ENCODE peak calls at places on chromosomes 6 and 20, in four cellular contexts. F is stimulated activated CD4-positive, alpha-beta T cell treated with anti-CD3 and anti-CD28 coated beads, Interleukin-15, amount 100 ng/mL, for 1 hour; C is IMR-90; O is ELR. S is an unnamed sample.

GRCh38 chr20:31666258-31667042 is 28.7 kb downstream of the COX4I2 start:
- DNase-seq in O (no peak), C (no peak), F (no peak), S (no peak)

GRCh38 chr6:89146748-89147715 is 1.2 kb downstream of the PM20D2 start:
- DNase-seq in F (no peak), C (peak; percentile 65), O (peak; percentile 81), S (no peak)

GRCh38 chr6:145836170-145836569 is 21.6 kb upstream of the FBXO30 start:
- DNase-seq in C (peak; percentile 51), F (no peak), O (peak; percentile 77), S (no peak)

GRCh38 chr20:13844296-13844695 is 59.5 kb downstream of the NDUFAF5 start:
- DNase-seq in O (no peak), C (no peak), F (no peak), S (no peak)

GRCh38 chr6:160058603-160059215 is 62.9 kb upstream of the SLC22A1 start:
- DNase-seq in F (no peak), C (no peak), O (no peak), S (no peak)

GRCh38 chr20:19628570-19629134 is 129.4 kb upstream of the RIN2 start:
- DNase-seq in C (peak; percentile 66), O (peak; percentile 68), F (no peak), S (peak; percentile 72)

GRCh38 chr6:95364016-95364604 is 213.2 kb upstream of the MANEA start:
- DNase-seq in O (peak; percentile 21), C (peak; percentile 10), F (no peak), S (peak; percentile 6)

GRCh38 chr20:38725458-38725958 is 1.2 kb downstream of the SLC32A1 start:
- DNase-seq in O (no peak), F (no peak), C (no peak), S (peak; percentile 37)

GRCh38 chr20:50052952-50053789 is 59.8 kb downstream of the UBE2V1 start:
- DNase-seq in O (no peak), C (no peak), F (no peak), S (no peak)

GRCh38 chr20:697826-698225 is 22.2 kb upstream of the SCRT2 start:
- DNase-seq in O (no peak), C (no peak), F (no peak), S (no peak)

GRCh38 chr6:70257874-70258273 is 45.0 kb downstream of the COL9A1 start:
- DNase-seq in C (no peak), F (no peak), O (no peak), S (no peak)

GRCh38 chr6:111980168-111980567 is 73.7 kb upstream of the CCN6 start:
- DNase-seq in F (no peak), O (peak; percentile 20), C (peak; percentile 73), S (no peak)

GRCh38 chr6:33851959-33852358 is 48.2 kb upstream of the MLN start:
- DNase-seq in O (peak; percentile 42), F (no peak), C (no peak), S (no peak)

GRCh38 chr20:25053207-25054132 is 4.5 kb downstream of the ACSS1 start:
- DNase-seq in F (no peak), C (peak; percentile 41), O (no peak), S (no peak)

GRCh38 chr6:96301023-96301422 is 220.6 kb upstream of the UFL1 start:
- DNase-seq in C (no peak), O (no peak), F (no peak), S (no peak)

GRCh38 chr6:107129370-107129925 is 14.1 kb upstream of the BEND3 start:
- DNase-seq in F (no peak), C (no peak), O (no peak), S (no peak)